ENCODE peak calls at places on chromosomes 3 and 15, in four cellular contexts. C is cardiac fibroblast; B is psoas muscle; K is effector memory CD4-positive, alpha-beta T cell. R is an unnamed sample.

GRCh38 chr15:87716422-87716821 is 540.1 kb downstream of the NTRK3 start:
- DNase-seq in C (no peak), B (no peak), K (no peak), R (no peak)

GRCh38 chr3:120276767-120277166 is 8.3 kb downstream of the GPR156 start:
- DNase-seq in C (no peak), B (no peak), K (no peak), R (no peak)

GRCh38 chr15:64022571-64022970 is 23.7 kb downstream of the DAPK2 start:
- DNase-seq in C (no peak), B (no peak), K (no peak), R (no peak)

GRCh38 chr3:120093119-120093922 is 926 bp downstream of the GSK3B start:
- DNase-seq in C (peak; percentile 92), B (no peak), K (no peak), R (no peak)

GRCh38 chr15:65303687-65304392 is 637 bp upstream of the RNU5B-1 start:
- DNase-seq in C (peak; percentile 68), B (peak; percentile 68), K (no peak), R (peak; percentile 66)

GRCh38 chr15:23570466-23570865 is 5.0 kb downstream of the MKRN3 start:
- DNase-seq in C (no peak), B (no peak), K (no peak), R (no peak)

GRCh38 chr3:134056464-134056891 is 26.8 kb upstream of the SLCO2A1 start:
- DNase-seq in C (peak; percentile 56), B (no peak), K (no peak), R (no peak)

GRCh38 chr3:59081071-59081470 is 31.2 kb upstream of the CFAP20DC start:
- DNase-seq in C (no peak), B (no peak), K (no peak), R (no peak)

GRCh38 chr15:47504624-47505256 is 212.6 kb upstream of the SEMA6D start:
- DNase-seq in C (no peak), B (no peak), K (no peak), R (no peak)

GRCh38 chr15:58517682-58518525 is 86.1 kb downstream of the LIPC start:
- DNase-seq in C (no peak), B (no peak), K (no peak), R (no peak)

GRCh38 chr3:106813742-106814141 is 563.5 kb upstream of the CCDC54 start:
- DNase-seq in C (peak; percentile 57), B (no peak), K (no peak), R (no peak)

DNA sequence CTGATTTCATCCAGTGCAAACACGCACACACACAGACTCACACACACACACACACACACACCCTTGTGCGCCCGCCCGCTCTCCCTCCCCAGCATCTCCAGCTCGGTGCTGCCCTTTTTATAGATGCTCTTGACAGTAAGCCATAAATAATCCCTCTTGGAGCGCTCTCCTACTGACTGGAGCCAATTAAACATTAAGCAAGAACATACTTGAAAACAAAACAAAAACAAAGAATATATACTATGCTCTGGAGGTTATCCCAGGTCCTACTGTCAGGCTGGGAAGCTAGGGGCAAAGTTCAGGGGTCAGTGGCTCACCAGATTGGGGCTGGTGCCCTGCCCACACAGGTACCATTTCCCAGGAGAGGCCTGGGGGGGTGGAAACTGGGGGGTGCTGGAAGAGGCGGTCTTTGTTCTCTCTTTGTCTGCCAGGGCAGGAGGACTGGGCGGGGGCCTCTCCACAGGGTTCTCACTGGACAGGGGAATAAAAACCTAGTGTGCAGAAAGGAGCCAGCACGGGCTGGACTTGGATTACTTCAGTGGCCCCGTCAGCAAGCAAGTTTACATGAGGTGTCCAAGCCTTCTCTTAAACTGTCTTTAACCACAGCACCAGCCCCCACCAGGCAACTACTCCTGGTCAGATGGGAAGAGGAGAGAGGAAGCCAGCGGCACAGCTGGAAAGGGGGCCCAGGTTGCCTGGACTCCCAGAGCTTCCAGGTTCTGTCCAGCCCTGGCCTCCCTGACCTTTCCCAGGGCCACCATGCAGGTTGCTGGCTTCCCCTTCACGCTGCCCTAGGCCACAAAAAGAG is 16.1 kb downstream of the BMF start:
- DNase-seq in C (peak; percentile 94), B (peak; percentile 89), K (no peak), R (no peak)
- H3K4me3 ChIP-seq in C (no peak overlapping the region), B (no peak overlapping the region), K (no peak overlapping the region), R (no peak overlapping the region)

GRCh38 chr15:34437687-34438086 is at the start of gene GOLGA8A:
- DNase-seq in C (peak; percentile 59), B (peak; percentile 84), K (peak; percentile 71), R (peak; percentile 73)
- H3K4me3 ChIP-seq in C (peak within 1 kb of the TSS; percentile 59), B (peak within 1 kb of the TSS; percentile 70), K (peak within 1 kb of the TSS; percentile 73), R (peak within 1 kb of the TSS; percentile 50)

GRCh38 chr15:51107612-51108011 is 12.9 kb upstream of the TNFAIP8L3 start:
- DNase-seq in C (no peak), B (no peak), K (no peak), R (no peak)

GRCh38 chr15:51103330-51103729 is 8.6 kb upstream of the TNFAIP8L3 start:
- DNase-seq in C (peak; percentile 57), B (no peak), K (no peak), R (no peak)

GRCh38 chr15:51105430-51106016 is 10.8 kb upstream of the TNFAIP8L3 start:
- DNase-seq in C (no peak), B (no peak), K (no peak), R (no peak)

GRCh38 chr15:51100785-51101489 is 6.2 kb upstream of the TNFAIP8L3 start:
- DNase-seq in C (no peak), B (no peak), K (no peak), R (no peak)

DNA sequence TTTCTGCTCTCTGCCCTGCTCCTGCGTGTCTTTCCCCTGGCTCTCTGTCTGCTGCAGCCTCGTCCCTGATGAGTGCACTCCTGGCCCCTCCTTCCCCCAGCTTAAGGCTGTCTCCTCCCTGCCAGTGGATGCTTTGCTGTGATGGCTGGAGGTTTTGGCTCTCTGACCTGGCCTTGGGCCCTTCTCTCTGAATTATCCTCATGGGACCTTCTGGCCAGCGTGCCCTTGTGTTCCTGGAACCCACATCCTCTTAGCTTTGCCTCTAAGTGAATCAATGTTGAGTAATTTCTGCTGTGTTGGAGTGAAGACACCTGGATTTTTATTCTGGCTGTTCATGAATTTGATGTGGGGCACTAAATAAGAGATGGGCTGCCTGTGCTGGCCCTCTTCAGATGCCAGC is 9.8 kb upstream of the TNFAIP8L3 start:
- DNase-seq in C (peak; percentile 87), B (peak; percentile 64), K (no peak), R (no peak)
- H3K4me3 ChIP-seq in C (peak overlapping the region; percentile 28), B (no peak overlapping the region), K (no peak overlapping the region), R (no peak overlapping the region)

DNA sequence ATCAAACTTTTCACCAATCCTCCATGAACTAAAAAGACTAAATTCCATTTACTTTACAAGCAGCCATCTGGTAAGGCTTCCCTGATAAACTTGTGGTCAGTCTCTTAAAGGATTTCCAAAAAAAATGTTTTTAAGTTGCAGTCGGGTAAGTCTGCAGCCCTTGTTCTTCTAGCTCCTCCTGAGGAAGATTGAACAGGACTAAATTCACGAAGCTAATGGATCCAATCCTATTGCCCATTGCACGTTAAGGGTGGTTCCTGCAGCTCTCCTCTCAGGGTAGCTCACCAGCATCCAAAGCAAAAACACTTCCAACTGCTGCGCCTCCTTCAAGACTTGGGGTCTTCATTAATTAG is 2.8 kb downstream of the HES1 start:
- DNase-seq in C (no peak), B (no peak), K (no peak), R (no peak)
- H3K4me3 ChIP-seq in C (peak overlapping the region; percentile 7), B (peak overlapping the region; percentile 92), K (no peak overlapping the region), R (peak overlapping the region; percentile 59)

GRCh38 chr15:56817266-56817665 is 84.0 kb upstream of the ZNF280D start:
- DNase-seq in C (peak; percentile 59), B (no peak), K (no peak), R (peak; percentile 91)

GRCh38 chr15:56817690-56818089 is 84.4 kb upstream of the ZNF280D start:
- DNase-seq in C (no peak), B (no peak), K (no peak), R (no peak)

GRCh38 chr15:56824174-56824573 is 90.9 kb upstream of the ZNF280D start:
- DNase-seq in C (peak; percentile 25), B (no peak), K (no peak), R (no peak)

GRCh38 chr15:56820333-56820732 is 87.0 kb upstream of the ZNF280D start:
- DNase-seq in C (no peak), B (no peak), K (no peak), R (no peak)

DNA sequence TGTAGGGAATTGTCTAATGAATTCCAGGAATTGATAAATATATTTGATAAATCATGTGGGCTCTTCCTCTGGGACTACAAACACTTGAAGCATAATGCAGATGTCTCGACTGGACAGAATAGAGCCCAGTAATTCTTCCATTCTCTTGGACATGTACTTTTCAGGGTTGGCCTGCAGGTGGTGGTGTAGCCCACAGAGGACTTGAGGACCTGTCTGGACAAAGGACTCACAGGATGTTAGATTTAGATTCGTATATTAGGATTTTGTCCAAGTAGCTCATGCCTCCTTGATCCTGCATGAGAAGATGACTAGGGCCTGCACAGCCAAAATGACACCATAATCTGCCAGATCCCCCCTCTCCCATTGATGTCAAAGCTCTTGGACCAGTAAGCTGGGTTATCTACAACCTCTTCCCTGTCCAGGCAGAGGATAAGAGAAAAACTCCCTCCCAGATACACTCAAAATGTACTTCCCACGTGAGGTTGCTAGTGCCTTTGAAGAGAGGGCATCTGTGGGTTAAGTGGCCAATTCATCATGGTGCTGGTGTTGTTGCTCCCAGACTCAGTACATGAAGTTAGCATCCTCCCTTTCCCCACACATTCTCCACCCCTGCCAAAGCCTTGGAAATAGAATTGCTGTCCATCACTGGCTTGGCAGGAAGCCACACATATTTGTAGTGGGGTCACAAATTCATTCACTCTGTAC is 88.6 kb upstream of the ZNF280D start:
- DNase-seq in C (peak; percentile 84), B (peak; percentile 71), K (no peak), R (peak; percentile 68)
- H3K4me3 ChIP-seq in C (no peak overlapping the region), B (no peak overlapping the region), K (no peak overlapping the region), R (no peak overlapping the region)